ENCODE peak calls at places on chromosome 19, in four cellular contexts. A is SJCRH30, B is thoracic aorta, H is NCI-H526. V is an unnamed sample.

GRCh38 chr19:13883665-13884064 is 6.7 kb downstream of the NANOS3 start:
- DNase-seq in A (peak), B (no peak), H (no peak), V (no peak)

GRCh38 chr19:1113278-1113985 is 9.6 kb downstream of the GPX4 start:
- DNase-seq in A (peak), B (peak), H (peak), V (peak)

GRCh38 chr19:49065905-49066512 is 1.4 kb upstream of the NTF4 start:
- DNase-seq in A (no peak), B (no peak), H (no peak), V (no peak)

GRCh38 chr19:39413903-39414608 is 1.6 kb downstream of the PLEKHG2 start:
- DNase-seq in A (peak), B (no peak), H (peak), V (no peak)

GRCh38 chr19:10214784-10215183 is 16.3 kb downstream of the S1PR2 start:
- DNase-seq in A (no peak), B (no peak), H (no peak), V (no peak)

GRCh38 chr19:49106648-49107135 is 7.5 kb upstream of the LIN7B start:
- DNase-seq in A (peak), B (no peak), H (peak), V (peak)

GRCh38 chr19:7831452-7831851 is 1.4 kb downstream of the EVI5L start:
- DNase-seq in A (no peak), B (no peak), H (no peak), V (no peak)

GRCh38 chr19:42469311-42470239 is 26.8 kb upstream of the CXCL17 start:
- DNase-seq in A (peak), B (no peak), H (no peak), V (no peak)

V was measured in small intestine.